ENCODE peak calls at places on chromosome 11, in four cellular contexts. O, P, X and L are unnamed samples.

GRCh38 chr11:61345170-61345610 is 12.2 kb downstream of the TKFC start:
- DNase-seq in X (no peak), P (no peak), O (peak), L (no peak)

GRCh38 chr11:93054881-93055280 is 85.4 kb downstream of the MTNR1B start:
- DNase-seq in X (no peak), P (no peak), O (peak), L (no peak)

GRCh38 chr11:126103150-126103549 is 40.5 kb upstream of the CDON start:
- DNase-seq in X (no peak), O (no peak), P (no peak), L (no peak)

GRCh38 chr11:60919956-60920355 is 4.3 kb upstream of the TMEM132A start:
- DNase-seq in P (no peak), X (no peak), O (no peak), L (no peak)

GRCh38 chr11:2816941-2817421 is 68.6 kb downstream of the CDKN1C start:
- DNase-seq in O (peak), P (no peak), X (no peak), L (no peak)

GRCh38 chr11:19216021-19216420 is 14.2 kb upstream of the CSRP3 start:
- DNase-seq in P (no peak), X (no peak), O (no peak), L (no peak)

GRCh38 chr11:125922156-125922555 is 17.8 kb downstream of the DDX25 start:
- DNase-seq in X (no peak), O (no peak), P (no peak), L (no peak)

GRCh38 chr11:86816251-86816726 is 15.9 kb downstream of the PRSS23 start:
- DNase-seq in X (no peak), O (peak), P (no peak), L (no peak)

GRCh38 chr11:11324090-11324489 is 29.0 kb downstream of the CSNK2A3 start:
- DNase-seq in X (no peak), O (no peak), P (no peak), L (no peak)

GRCh38 chr11:122668562-122669090 is 13.1 kb downstream of the UBASH3B start:
- DNase-seq in P (peak), X (no peak), O (peak), L (no peak)

GRCh38 chr11:46315033-46315738 is 32.1 kb upstream of the DGKZ start:
- DNase-seq in O (peak), X (peak), P (peak), L (peak)

GRCh38 chr11:12761029-12761428 is 86.8 kb downstream of the TEAD1 start:
- DNase-seq in P (no peak), X (no peak), O (no peak), L (no peak)

GRCh38 chr11:35632301-35632700 is 14.0 kb downstream of the FJX1 start:
- DNase-seq in X (no peak), O (peak), P (no peak), L (no peak)